ENCODE peak calls at places on chromosome 15, in four cellular contexts. U, P, A and E are unnamed samples.
A peak's percentile ranks its signal among the peaks of the same experiment; 100 is the strongest.

GRCh38 chr15:77542491-77543001 is 90.2 kb downstream of the LINGO1 start:
- DNase-seq in P (peak; percentile 53), U (peak; percentile 20), A (no peak), E (no peak)

GRCh38 chr15:34890424-34890823 is 79.1 kb downstream of the AQR start:
- DNase-seq in P (peak; percentile 52), U (no peak), A (peak; percentile 64), E (no peak)

GRCh38 chr15:85633859-85634258 is 160.9 kb downstream of the KLHL25 start:
- DNase-seq in A (no peak), U (no peak), P (no peak), E (no peak)

GRCh38 chr15:63945838-63946298 is 100.4 kb downstream of the DAPK2 start:
- DNase-seq in P (no peak), A (no peak), U (no peak), E (no peak)

GRCh38 chr15:31266712-31267111 is 59.9 kb upstream of the KLF13 start:
- DNase-seq in U (no peak), A (no peak), P (no peak), E (no peak)

GRCh38 chr15:78979456-78980320 is 34.8 kb upstream of the CTSH start:
- DNase-seq in U (peak; percentile 60), A (peak; percentile 81), P (peak; percentile 81), E (peak; percentile 65)

GRCh38 chr15:23686466-23687142 is 501 bp downstream of the NDN start:
- DNase-seq in A (peak; percentile 11), U (peak; percentile 10), P (peak; percentile 4), E (no peak)

GRCh38 chr15:83955806-83956265 is 279.7 kb upstream of the GOLGA6L4 start:
- DNase-seq in A (no peak), P (no peak), U (no peak), E (no peak)

GRCh38 chr15:35279811-35280210 is 194.7 kb upstream of the NANOGP8 start:
- DNase-seq in U (peak; percentile 2), P (peak; percentile 5), A (peak; percentile 6), E (no peak)

GRCh38 chr15:62228604-62229003 is 63.5 kb upstream of the C2CD4B start:
- DNase-seq in U (no peak), A (no peak), P (no peak), E (no peak)

GRCh38 chr15:79458491-79458890 is 26.4 kb downstream of the MINAR1 start:
- DNase-seq in A (no peak), U (no peak), P (no peak), E (no peak)

GRCh38 chr15:78195735-78196201 is 38.6 kb downstream of the ACSBG1 start:
- DNase-seq in A (no peak), P (no peak), U (no peak), E (peak; percentile 85)

GRCh38 chr15:61653110-61653509 is 407.1 kb downstream of the VPS13C start:
- DNase-seq in P (no peak), U (no peak), A (peak; percentile 59), E (no peak)

GRCh38 chr15:95365615-95366107 is 964.8 kb upstream of the NR2F2 start:
- DNase-seq in P (peak; percentile 83), A (peak; percentile 86), U (peak; percentile 44), E (no peak)

GRCh38 chr15:42031211-42031915 is 10.5 kb upstream of the PLA2G4E start:
- DNase-seq in P (no peak), A (no peak), U (no peak), E (no peak)

GRCh38 chr15:43246261-43246764 is 20.4 kb downstream of the TGM5 start:
- DNase-seq in P (no peak), A (no peak), U (no peak), E (no peak)

GRCh38 chr15:50997371-50998051 is 89.0 kb downstream of the AP4E1 start:
- DNase-seq in U (no peak), A (no peak), P (no peak), E (no peak)

GRCh38 chr15:71658827-71659729 is 151.3 kb upstream of the NR2E3 start:
- DNase-seq in A (no peak), U (no peak), P (no peak), E (no peak)

GRCh38 chr15:59595434-59595915 is 16.1 kb upstream of the GCNT3 start:
- DNase-seq in P (no peak), A (no peak), U (no peak), E (no peak)

GRCh38 chr15:50315814-50316630 is 39.0 kb downstream of the GABPB1 start:
- DNase-seq in A (peak; percentile 79), P (peak; percentile 68), U (peak; percentile 25), E (peak; percentile 43)

GRCh38 chr15:94701281-94701985 is 470.1 kb downstream of the MCTP2 start:
- DNase-seq in U (no peak), P (no peak), A (no peak), E (no peak)

DNA sequence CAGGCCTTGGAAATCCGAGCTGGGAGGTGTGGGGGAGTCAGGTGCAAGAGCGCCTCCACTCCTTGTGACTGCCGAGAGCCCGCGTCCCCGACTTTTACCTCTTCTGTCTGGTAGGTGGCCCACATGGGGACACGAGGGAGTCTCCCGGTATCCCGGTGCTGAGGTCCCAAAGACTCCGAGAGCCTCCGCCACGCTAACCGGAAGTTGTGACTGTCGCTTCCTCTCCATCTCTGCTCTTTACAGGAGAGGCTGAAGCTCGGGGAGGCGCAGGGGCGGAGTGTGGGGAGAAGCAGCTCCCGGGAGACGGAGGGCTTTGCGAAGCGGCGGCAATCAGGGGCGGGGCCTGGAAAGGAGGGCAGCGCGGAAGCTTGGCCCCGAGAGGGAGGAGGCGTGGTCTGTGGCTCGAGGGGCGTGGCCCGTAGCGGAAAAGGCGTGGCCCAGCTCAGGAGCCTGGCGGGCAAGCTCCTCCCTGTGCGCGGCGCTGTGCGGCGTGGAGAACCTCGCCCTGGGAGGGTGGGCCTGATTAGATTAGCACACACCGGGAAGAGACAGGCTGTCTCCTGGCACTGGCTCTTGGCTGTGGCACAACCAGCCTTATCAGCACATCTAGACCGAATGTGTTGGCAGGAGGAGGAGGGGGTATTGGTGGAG is 143.9 kb downstream of the GABRB3 start:
- DNase-seq in A (peak; percentile 73), U (peak; percentile 34), P (peak; percentile 2), E (no peak)
- TF ChIP-seq CTCF in A (no peak), U (no peak), P (no peak), E (no peak)

GRCh38 chr15:73333001-73333400 is 35.8 kb downstream of the HCN4 start:
- DNase-seq in A (no peak), P (no peak), U (no peak), E (no peak)
- TF ChIP-seq CTCF in A (no peak), P (no peak), U (no peak), E (no peak)

GRCh38 chr15:44801797-44802196 is 65.5 kb downstream of the TRIM69 start:
- DNase-seq in U (no peak), P (no peak), A (no peak), E (no peak)

GRCh38 chr15:44796508-44796907 is 60.2 kb downstream of the TRIM69 start:
- DNase-seq in P (no peak), A (no peak), U (no peak), E (no peak)

GRCh38 chr15:44801368-44801767 is 65.0 kb downstream of the TRIM69 start:
- DNase-seq in P (no peak), A (peak; percentile 14), U (no peak), E (no peak)

GRCh38 chr15:44802336-44802735 is 66.0 kb downstream of the TRIM69 start:
- DNase-seq in U (no peak), P (no peak), A (no peak), E (no peak)

DNA sequence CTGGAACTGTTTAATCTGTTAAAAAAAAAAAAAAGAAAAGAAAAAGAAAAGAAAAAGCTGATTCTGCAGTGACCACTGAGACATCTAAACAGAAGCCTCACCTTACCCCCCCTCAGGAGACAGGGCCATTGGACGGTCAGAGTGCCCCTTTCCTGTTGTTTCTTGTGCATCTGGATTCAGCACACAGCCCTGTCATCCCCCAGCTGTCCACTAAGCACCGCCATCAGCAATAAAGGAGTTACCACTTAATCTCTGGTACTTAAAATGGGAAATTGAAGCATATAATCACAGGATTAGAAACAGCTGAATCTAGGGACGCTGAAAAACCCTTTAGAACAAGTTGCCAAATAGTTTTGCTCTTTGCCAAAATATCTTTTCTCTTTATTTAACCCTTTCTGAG is 62.5 kb downstream of the TRIM69 start:
- DNase-seq in P (no peak), U (no peak), A (no peak), E (no peak)
- TF ChIP-seq CTCF in P (no peak), U (peak; percentile 18), A (no peak), E (peak; percentile 23)

GRCh38 chr15:45112592-45113379 is 1.2 kb downstream of the DUOX2 start:
- DNase-seq in A (no peak), P (no peak), U (no peak), E (no peak)

GRCh38 chr15:45112143-45112591 is 1.8 kb downstream of the DUOX2 start:
- DNase-seq in U (no peak), A (no peak), P (no peak), E (no peak)

GRCh38 chr15:45107941-45108630 is 5.9 kb downstream of the DUOX2 start:
- DNase-seq in U (no peak), A (no peak), P (no peak), E (no peak)

GRCh38 chr15:45111390-45112142 is 2.4 kb downstream of the DUOX2 start:
- DNase-seq in A (no peak), P (no peak), U (no peak), E (no peak)

DNA sequence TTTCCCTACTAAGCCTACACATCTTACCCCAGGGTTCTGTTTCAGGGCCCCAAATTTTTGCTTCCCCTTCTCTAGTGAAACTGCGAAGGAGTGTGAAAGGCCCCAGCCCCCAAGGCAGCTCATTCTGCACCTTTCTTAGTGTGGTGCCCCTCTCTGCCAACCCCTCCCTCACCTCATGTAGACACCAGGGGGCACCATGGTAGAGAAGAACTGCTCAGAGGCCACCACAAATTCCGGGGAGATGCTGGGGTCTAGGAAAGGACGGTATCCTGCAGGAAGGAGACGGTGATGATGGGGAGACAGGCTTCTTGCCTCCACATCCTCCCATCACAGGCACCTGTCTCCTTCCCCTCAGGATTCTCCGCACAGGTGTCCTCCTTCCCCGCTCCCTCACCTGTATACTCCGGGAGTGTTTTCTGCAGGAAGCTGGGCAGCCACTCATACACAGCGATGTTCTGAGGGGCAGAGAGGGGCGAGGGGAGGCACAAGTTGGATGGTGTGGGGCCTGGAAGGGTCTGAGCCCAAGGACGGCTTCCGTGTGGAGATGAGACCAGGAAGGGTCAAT is 3.6 kb downstream of the DUOX2 start:
- DNase-seq in A (no peak), U (no peak), P (no peak), E (no peak)
- TF ChIP-seq CTCF in A (no peak), U (no peak), P (no peak), E (no peak)

GRCh38 chr15:40368701-40369473 is 10.9 kb downstream of the DISP2 start:
- DNase-seq in A (no peak), U (no peak), P (no peak), E (no peak)
- TF ChIP-seq CTCF in A (no peak), U (no peak), P (no peak), E (no peak)

GRCh38 chr15:86894269-86894668 is 814.6 kb downstream of the AGBL1 start:
- DNase-seq in P (no peak), U (no peak), A (no peak), E (no peak)
- TF ChIP-seq CTCF in P (no peak), U (no peak), A (no peak), E (no peak)